ENCODE peak calls at places on chromosome 3, in nine cellular contexts. A, U, J, O, D, S, V, F and L are unnamed samples.

GRCh38 chr3:58117561-58118305 is 93.0 kb downstream of the DNASE1L3 start:
- DNase-seq in A (no peak), U (no peak), J (no peak), O (no peak), D (no peak), S (peak; percentile 86), V (no peak), F (peak; percentile 42), L (no peak)

GRCh38 chr3:42010530-42010929 is 48.6 kb upstream of the ULK4 start:
- DNase-seq in A (no peak), U (no peak), J (no peak), O (peak; percentile 9), D (no peak), S (no peak), V (no peak), F (no peak), L (no peak)

GRCh38 chr3:186996356-186996755 is 66.0 kb downstream of the ST6GAL1 start:
- DNase-seq in A (no peak), U (no peak), J (no peak), O (no peak), D (no peak), S (no peak), V (no peak), F (no peak), L (no peak)

GRCh38 chr3:113212155-113212844 is 943 bp downstream of the BOC start:
- DNase-seq in A (peak; percentile 10), U (no peak), J (peak; percentile 47), O (peak; percentile 46), D (peak; percentile 23), S (no peak), V (no peak), F (no peak), L (no peak)

GRCh38 chr3:27963519-27963918 is 241.4 kb upstream of the EOMES start:
- DNase-seq in A (no peak), U (no peak), J (no peak), O (no peak), D (no peak), S (no peak), V (no peak), F (no peak), L (no peak)

GRCh38 chr3:43996379-43997301 is 245.0 kb upstream of the TOPAZ1 start:
- DNase-seq in A (peak; percentile 78), U (no peak), J (peak; percentile 53), O (peak; percentile 81), D (no peak), S (no peak), V (no peak), F (no peak), L (no peak)

GRCh38 chr3:174002543-174002942 is 605.0 kb downstream of the NLGN1 start:
- DNase-seq in A (no peak), U (no peak), J (no peak), O (no peak), D (peak; percentile 50), S (no peak), V (no peak), F (no peak), L (no peak)

GRCh38 chr3:21524113-21524512 is 226.9 kb downstream of the ZNF385D start:
- DNase-seq in A (no peak), U (no peak), J (no peak), O (no peak), D (no peak), S (no peak), V (no peak), F (peak; percentile 36), L (no peak)

GRCh38 chr3:17143893-17144664 is 259.3 kb downstream of the PLCL2 start:
- DNase-seq in A (no peak), U (no peak), J (no peak), O (no peak), D (no peak), S (no peak), V (no peak), F (no peak), L (no peak)

GRCh38 chr3:185793381-185793780 is 31.5 kb downstream of the IGF2BP2 start:
- DNase-seq in A (no peak), U (no peak), J (no peak), O (no peak), D (no peak), S (no peak), V (no peak), F (no peak), L (no peak)

GRCh38 chr3:185797108-185797881 is 27.5 kb downstream of the IGF2BP2 start:
- DNase-seq in A (no peak), U (no peak), J (no peak), O (no peak), D (no peak), S (no peak), V (no peak), F (no peak), L (no peak)

GRCh38 chr3:185792955-185793354 is 31.9 kb downstream of the IGF2BP2 start:
- DNase-seq in A (no peak), U (no peak), J (no peak), O (no peak), D (no peak), S (no peak), V (no peak), F (no peak), L (no peak)

GRCh38 chr3:185797993-185798830 is 26.6 kb downstream of the IGF2BP2 start:
- DNase-seq in A (no peak), U (no peak), J (no peak), O (no peak), D (peak; percentile 63), S (no peak), V (no peak), F (no peak), L (no peak)

DNA sequence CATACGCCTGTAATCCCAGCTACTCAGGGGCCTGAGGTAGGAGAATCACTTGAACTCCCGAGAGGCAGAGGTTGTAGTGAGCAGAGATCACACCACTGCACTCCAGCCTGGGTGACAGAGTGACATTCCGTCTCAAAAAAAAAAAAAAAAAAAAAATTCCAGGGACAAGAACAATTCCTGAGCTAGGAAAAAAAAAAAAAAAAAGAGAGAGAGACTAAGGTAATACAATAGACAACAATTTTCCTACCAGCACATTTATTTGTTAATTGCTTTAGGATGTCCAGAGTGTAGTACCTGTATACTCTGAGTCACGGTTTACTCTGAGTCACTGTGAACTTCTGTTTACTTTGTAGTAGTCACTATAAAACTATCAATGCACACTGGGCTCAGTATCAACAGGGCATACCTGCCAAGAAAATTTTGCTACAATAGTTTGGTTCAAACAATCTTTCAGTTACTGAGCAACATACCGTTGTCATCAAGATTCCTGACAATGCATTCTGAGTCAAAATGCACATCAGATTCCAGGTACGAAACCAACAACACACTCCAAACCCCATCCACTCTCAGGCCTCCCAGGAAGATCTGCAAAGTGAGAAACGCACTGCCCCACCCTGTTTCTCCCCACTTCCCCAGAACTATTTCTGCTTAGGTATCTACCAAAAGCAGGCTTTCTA is 28.3 kb downstream of the IGF2BP2 start:
- DNase-seq in A (peak; percentile 77), U (no peak), J (peak; percentile 98), O (no peak), D (peak; percentile 100), S (no peak), V (peak; percentile 26), F (peak; percentile 84), L (peak; percentile 82)
- H3K27ac ChIP-seq in A (no peak overlapping the region), U (no peak overlapping the region), J (peak overlapping the region; percentile 99), O (no peak overlapping the region), D (peak overlapping the region; percentile 95), S (no peak overlapping the region), V (peak overlapping the region; percentile 65), F (peak overlapping the region; percentile 64), L (no peak overlapping the region)

GRCh38 chr3:30604566-30604965 is 1.8 kb upstream of the TGFBR2 start:
- DNase-seq in A (no peak), U (no peak), J (no peak), O (no peak), D (no peak), S (no peak), V (no peak), F (no peak), L (no peak)

GRCh38 chr3:30606301-30607031 is at the start of gene TGFBR2:
- DNase-seq in A (peak; percentile 98), U (peak; percentile 11), J (peak; percentile 98), O (peak; percentile 79), D (peak; percentile 98), S (peak; percentile 98), V (peak; percentile 61), F (peak; percentile 99), L (peak; percentile 86)

GRCh38 chr3:30605005-30605404 is 1.4 kb upstream of the TGFBR2 start:
- DNase-seq in A (no peak), U (no peak), J (no peak), O (no peak), D (no peak), S (no peak), V (no peak), F (no peak), L (no peak)

GRCh38 chr3:30605706-30606300 is 598 bp upstream of the TGFBR2 start:
- DNase-seq in A (no peak), U (no peak), J (peak; percentile 46), O (no peak), D (peak; percentile 38), S (no peak), V (no peak), F (no peak), L (no peak)

DNA sequence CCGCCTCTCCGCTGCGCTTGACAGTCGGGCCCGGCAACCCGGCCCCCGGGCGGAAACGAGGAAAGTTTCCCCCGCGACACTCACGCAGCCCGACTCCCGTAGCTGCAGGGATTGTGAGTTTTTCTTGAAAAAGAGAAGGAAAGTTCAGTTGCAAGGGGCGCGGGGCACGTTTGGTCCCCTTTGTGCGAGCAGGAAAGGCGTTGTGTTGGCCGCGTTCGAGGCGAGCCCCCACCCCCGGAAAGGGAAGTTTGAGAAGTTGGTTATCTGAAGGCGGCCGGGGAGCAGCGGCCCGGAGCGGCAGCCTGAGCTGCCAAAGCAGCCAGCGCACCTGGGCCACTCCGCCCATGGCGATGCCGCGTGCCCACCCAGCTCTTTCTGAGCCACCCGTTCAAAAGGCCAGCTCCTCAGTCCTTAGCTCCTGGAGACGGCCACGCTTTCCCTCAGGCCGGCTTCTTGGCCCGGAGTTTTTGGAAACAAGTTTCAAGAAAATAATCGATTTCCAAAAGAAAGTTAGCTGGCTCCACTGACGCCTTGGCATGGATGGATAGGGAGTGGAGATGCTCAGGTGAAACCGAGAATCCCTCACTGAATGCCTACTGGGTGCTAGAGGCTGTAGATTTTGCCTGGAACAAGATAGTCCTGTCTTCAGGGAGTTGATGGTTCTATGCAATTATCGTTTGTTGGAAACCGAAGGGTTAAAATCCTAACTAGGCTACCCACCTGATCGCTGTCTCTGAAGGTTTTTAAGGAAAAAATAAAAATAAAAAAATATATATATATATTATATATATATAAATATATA is 832 bp downstream of the TGFBR2 start:
- DNase-seq in A (peak; percentile 60), U (no peak), J (peak; percentile 50), O (peak; percentile 58), D (peak; percentile 58), S (peak; percentile 93), V (peak; percentile 24), F (no peak), L (peak; percentile 69)
- H3K27ac ChIP-seq in A (peak overlapping the region; percentile 99), U (peak overlapping the region; percentile 84), J (peak overlapping the region; percentile 99), O (no peak overlapping the region), D (peak overlapping the region; percentile 88), S (peak overlapping the region; percentile 96), V (no peak overlapping the region), F (peak overlapping the region; percentile 95), L (peak overlapping the region; percentile 91)

GRCh38 chr3:114745322-114746240 is 401.5 kb downstream of the ZBTB20 start:
- DNase-seq in A (peak; percentile 88), U (no peak), J (peak; percentile 66), O (peak; percentile 4), D (peak; percentile 42), S (no peak), V (no peak), F (peak; percentile 77), L (no peak)
- H3K27ac ChIP-seq in A (peak overlapping the region; percentile 91), U (peak overlapping the region; percentile 40), J (peak overlapping the region; percentile 26), O (no peak overlapping the region), D (no peak overlapping the region), S (peak overlapping the region; percentile 90), V (no peak overlapping the region), F (no peak overlapping the region), L (peak overlapping the region; percentile 16)

GRCh38 chr3:129235310-129235917 is 14.0 kb upstream of the COPG1 start:
- DNase-seq in A (no peak), U (no peak), J (no peak), O (no peak), D (no peak), S (no peak), V (no peak), F (no peak), L (no peak)
- H3K27ac ChIP-seq in A (no peak overlapping the region), U (no peak overlapping the region), J (no peak overlapping the region), O (no peak overlapping the region), D (no peak overlapping the region), S (no peak overlapping the region), V (no peak overlapping the region), F (no peak overlapping the region), L (no peak overlapping the region)